ENCODE peak calls at places on chromosomes 1 and 21, in nine cellular contexts. S, H, B, G, J, N, O, Z and M are unnamed samples.

GRCh38 chr1:25182629-25183028 is 49.7 kb downstream of the SYF2 start:
- DNase-seq in S (peak), H (no peak), B (peak), G (no peak), J (no peak), N (no peak), O (peak), Z (no peak), M (no peak)

GRCh38 chr1:241682921-241683320 is 30.8 kb downstream of the WDR64 start:
- DNase-seq in S (no peak), H (no peak), B (no peak), G (no peak), J (no peak), N (no peak), O (no peak), Z (no peak), M (no peak)

GRCh38 chr1:234887026-234887910 is 241.4 kb downstream of the TOMM20 start:
- DNase-seq in S (no peak), H (no peak), B (peak), G (no peak), J (no peak), N (no peak), O (no peak), Z (no peak), M (no peak)

GRCh38 chr1:63621698-63622097 is 28.5 kb downstream of the PGM1 start:
- DNase-seq in S (no peak), H (no peak), B (peak), G (no peak), J (no peak), N (no peak), O (no peak), Z (no peak), M (no peak)

GRCh38 chr1:8345621-8346415 is 27.9 kb downstream of the SLC45A1 start:
- DNase-seq in S (no peak), H (no peak), B (no peak), G (no peak), J (no peak), N (no peak), O (no peak), Z (no peak), M (no peak)

GRCh38 chr1:31361607-31362006 is 11.3 kb downstream of the FABP3 start:
- DNase-seq in S (no peak), H (no peak), B (no peak), G (no peak), J (no peak), N (no peak), O (no peak), Z (no peak), M (no peak)

GRCh38 chr1:39406533-39407478 is 84.6 kb upstream of the BMP8A start:
- DNase-seq in S (no peak), H (no peak), B (peak), G (no peak), J (no peak), N (no peak), O (no peak), Z (no peak), M (no peak)

GRCh38 chr1:44507490-44508396 is 102.7 kb downstream of the RNF220 start:
- DNase-seq in S (no peak), H (no peak), B (no peak), G (no peak), J (no peak), N (no peak), O (no peak), Z (no peak), M (no peak)

GRCh38 chr1:199113265-199113869 is 474.5 kb downstream of the PTPRC start:
- DNase-seq in S (peak), H (peak), B (peak), G (no peak), J (peak), N (peak), O (peak), Z (no peak), M (no peak)

GRCh38 chr1:155126494-155127104 is 1.1 kb upstream of the EFNA1 start:
- DNase-seq in S (peak), H (no peak), B (no peak), G (no peak), J (peak), N (no peak), O (no peak), Z (peak), M (peak)

GRCh38 chr21:32826317-32827167 is 55.0 kb upstream of the PAXBP1 start:
- DNase-seq in S (peak), H (no peak), B (peak), G (peak), J (no peak), N (no peak), O (no peak), Z (peak), M (peak)

GRCh38 chr1:184068354-184068753 is 16.8 kb downstream of the TSEN15 start:
- DNase-seq in S (no peak), H (no peak), B (no peak), G (no peak), J (no peak), N (no peak), O (no peak), Z (no peak), M (no peak)

GRCh38 chr1:100354971-100355394 is 2.7 kb downstream of the CDC14A start:
- DNase-seq in S (peak), H (no peak), B (peak), G (no peak), J (no peak), N (no peak), O (no peak), Z (no peak), M (peak)